ENCODE peak calls at places on chromosomes 1 and 21, in nine cellular contexts. P is GM03348; Y is central memory CD4-positive, alpha-beta T cell; C is T-helper 2 cell; K is stimulated activated CD4-positive, alpha-beta T cell treated with anti-CD3 and anti-CD28 coated beads, Interleukin-1b, Interleukin-23, amount 100 ng/mL, for 4 hours; V is lower lobe of right lung; F is caudate nucleus; E is G401; G is AG04450. A is an unnamed sample.

GRCh38 chr1:87024936-87025537 is 110.6 kb downstream of the HS2ST1 start:
- DNase-seq in P (peak; percentile 33), Y (no peak), C (no peak), K (no peak), V (no peak), F (no peak), E (peak; percentile 73), G (no peak), A (peak; percentile 76)

GRCh38 chr1:67716800-67717199 is 31.8 kb downstream of the GADD45A start:
- DNase-seq in P (no peak), Y (no peak), C (no peak), K (no peak), V (no peak), F (no peak), E (no peak), G (no peak), A (no peak)

GRCh38 chr1:161531986-161532875 is 7.9 kb downstream of the HSPA6 start:
- DNase-seq in P (peak; percentile 22), Y (no peak), C (no peak), K (no peak), V (no peak), F (no peak), E (peak; percentile 40), G (no peak), A (peak; percentile 37)

GRCh38 chr1:26723013-26723991 is 27.5 kb downstream of the ARID1A start:
- DNase-seq in P (peak; percentile 93), Y (peak; percentile 38), C (no peak), K (peak; percentile 9), V (peak; percentile 78), F (peak; percentile 58), E (peak; percentile 98), G (peak; percentile 96), A (peak; percentile 97)

GRCh38 chr1:30473920-30474817 is 249.2 kb downstream of the MATN1 start:
- DNase-seq in P (no peak), Y (no peak), C (no peak), K (no peak), V (no peak), F (no peak), E (no peak), G (no peak), A (no peak)

GRCh38 chr1:85449356-85449755 is 15.6 kb downstream of the DDAH1 start:
- DNase-seq in P (no peak), Y (no peak), C (no peak), K (no peak), V (no peak), F (no peak), E (peak; percentile 71), G (no peak), A (peak; percentile 64)

GRCh38 chr1:93749487-93749886 is 67.8 kb upstream of the BCAR3 start:
- DNase-seq in P (no peak), Y (no peak), C (no peak), K (no peak), V (no peak), F (no peak), E (no peak), G (no peak), A (no peak)

GRCh38 chr1:75615664-75616435 is 4.9 kb upstream of the SLC44A5 start:
- DNase-seq in P (peak; percentile 72), Y (no peak), C (peak; percentile 6), K (no peak), V (peak; percentile 47), F (no peak), E (no peak), G (no peak), A (no peak)

GRCh38 chr21:16196521-16197208 is 466.9 kb downstream of the USP25 start:
- DNase-seq in P (peak; percentile 12), Y (no peak), C (no peak), K (no peak), V (no peak), F (no peak), E (no peak), G (no peak), A (no peak)

GRCh38 chr1:151935154-151935553 is 25.8 kb upstream of the THEM4 start:
- DNase-seq in P (no peak), Y (no peak), C (no peak), K (no peak), V (no peak), F (no peak), E (no peak), G (no peak), A (no peak)

GRCh38 chr1:84939151-84939550 is 46.1 kb upstream of the LPAR3 start:
- DNase-seq in P (peak; percentile 8), Y (no peak), C (no peak), K (no peak), V (no peak), F (no peak), E (no peak), G (no peak), A (no peak)

GRCh38 chr1:183163311-183163710 is 22.8 kb upstream of the LAMC2 start:
- DNase-seq in P (peak; percentile 55), Y (no peak), C (no peak), K (no peak), V (no peak), F (no peak), E (no peak), G (peak; percentile 50), A (no peak)

GRCh38 chr21:33024278-33025103 is 1.2 kb upstream of the OLIG2 start:
- DNase-seq in P (no peak), Y (no peak), C (no peak), K (no peak), V (no peak), F (no peak), E (no peak), G (no peak), A (no peak)

GRCh38 chr1:30405631-30406212 is 317.7 kb downstream of the MATN1 start:
- DNase-seq in P (no peak), Y (no peak), C (no peak), K (no peak), V (no peak), F (no peak), E (no peak), G (no peak), A (no peak)

A was measured in cerebellar cortex.